ENCODE peak calls at places on chromosome X, in five cellular contexts. B is CD8-positive, alpha-beta memory T cell; V is left colon; F is MCF 10A; L is AG10803. J is an unnamed sample.

GRCh38 chrX:14006489-14006888 is 23.2 kb downstream of the GEMIN8 start:
- DNase-seq in B (no peak), V (no peak), F (no peak), L (no peak), J (no peak)

GRCh38 chrX:10617964-10618342 is 2.4 kb downstream of the MID1 start:
- DNase-seq in B (no peak), V (peak), F (peak), L (peak), J (no peak)

GRCh38 chrX:119624951-119625668 is 18.9 kb upstream of the NKRF start:
- DNase-seq in B (no peak), V (no peak), F (no peak), L (no peak), J (no peak)

GRCh38 chrX:2457289-2458133 is 43.3 kb downstream of the DHRSX start:
- DNase-seq in B (no peak), V (no peak), F (no peak), L (no peak), J (no peak)

GRCh38 chrX:133880032-133880443 is 105.4 kb downstream of the GPC3 start:
- DNase-seq in B (no peak), V (no peak), F (no peak), L (no peak), J (no peak)

GRCh38 chrX:131544218-131544617 is 344 bp downstream of the OR13H1 start:
- DNase-seq in B (no peak), V (no peak), F (no peak), L (no peak), J (no peak)

GRCh38 chrX:44992775-44993174 is 119.8 kb downstream of the KDM6A start:
- DNase-seq in B (no peak), V (no peak), F (no peak), L (no peak), J (no peak)

GRCh38 chrX:15206306-15206705 is 63.6 kb downstream of the ASB9 start:
- DNase-seq in B (no peak), V (no peak), F (no peak), L (no peak), J (no peak)

J was measured in central memory CD4-positive, alpha-beta T cell.